ENCODE peak calls at places on chromosomes 6 and 20, in four cellular contexts. K, D, I and Q are unnamed samples.

GRCh38 chr20:64255361-64256281 is at the start of gene PCMTD2:
- DNase-seq in K (peak; percentile 81), D (peak; percentile 17), I (peak; percentile 77), Q (peak; percentile 82)

GRCh38 chr20:50885068-50885467 is 46.2 kb downstream of the ADNP start:
- DNase-seq in K (no peak), D (no peak), I (no peak), Q (no peak)

GRCh38 chr6:125014157-125014957 is 52.1 kb downstream of the RNF217 start:
- DNase-seq in K (no peak), D (no peak), I (no peak), Q (no peak)

GRCh38 chr6:128508588-128509296 is 11.7 kb downstream of the PTPRK start:
- DNase-seq in K (no peak), D (no peak), I (no peak), Q (no peak)

GRCh38 chr20:37276494-37277252 is 12.8 kb upstream of the MANBAL start:
- DNase-seq in K (peak; percentile 55), D (no peak), I (peak; percentile 56), Q (peak; percentile 56)

GRCh38 chr6:154950979-154951378 is 44.1 kb upstream of the TIAM2 start:
- DNase-seq in K (no peak), D (no peak), I (no peak), Q (no peak)

GRCh38 chr6:152142116-152142515 is 334.6 kb downstream of the ESR1 start:
- DNase-seq in K (no peak), D (no peak), I (no peak), Q (no peak)

GRCh38 chr6:8006208-8006607 is 58.0 kb downstream of the BLOC1S5 start:
- DNase-seq in K (no peak), D (no peak), I (no peak), Q (no peak)

GRCh38 chr6:148507774-148508173 is 165.1 kb downstream of the SASH1 start:
- DNase-seq in K (no peak), D (no peak), I (no peak), Q (no peak)

GRCh38 chr20:3635346-3635745 is 27.9 kb downstream of the GFRA4 start:
- DNase-seq in K (no peak), D (no peak), I (no peak), Q (no peak)

GRCh38 chr6:140050232-140050995 is 676.0 kb upstream of the CITED2 start:
- DNase-seq in K (peak; percentile 88), D (no peak), I (no peak), Q (no peak)

GRCh38 chr6:76631641-76632040 is 559.2 kb upstream of the IMPG1 start:
- DNase-seq in K (no peak), D (no peak), I (no peak), Q (no peak)

GRCh38 chr6:89794324-89794723 is 25.3 kb downstream of the MDN1 start:
- DNase-seq in K (no peak), D (no peak), I (no peak), Q (no peak)

GRCh38 chr6:7787137-7787575 is 61.3 kb downstream of the BMP6 start:
- DNase-seq in K (no peak), D (no peak), I (no peak), Q (peak; percentile 14)

GRCh38 chr6:13708679-13709261 is 2.9 kb downstream of the RANBP9 start:
- DNase-seq in K (no peak), D (no peak), I (no peak), Q (no peak)

GRCh38 chr6:48973486-48973885 is 489.6 kb downstream of the MMUT start:
- DNase-seq in K (no peak), D (no peak), I (no peak), Q (no peak)

GRCh38 chr20:25253606-25254275 is 5.9 kb downstream of the PYGB start:
- DNase-seq in K (no peak), D (no peak), I (no peak), Q (peak; percentile 8)

GRCh38 chr6:158825038-158825950 is 6.1 kb upstream of the EZR start:
- DNase-seq in K (no peak), D (no peak), I (no peak), Q (no peak)

GRCh38 chr6:72784581-72784980 is 162.7 kb downstream of the KCNQ5 start:
- DNase-seq in K (no peak), D (no peak), I (no peak), Q (no peak)

GRCh38 chr6:36548401-36548743 is 1.1 kb upstream of the STK38 start:
- DNase-seq in K (no peak), D (no peak), I (no peak), Q (no peak)

GRCh38 chr6:36547646-36548400 is 544 bp upstream of the STK38 start:
- DNase-seq in K (no peak), D (no peak), I (no peak), Q (no peak)

GRCh38 chr6:36545767-36546663 is 1.3 kb downstream of the STK38 start:
- DNase-seq in K (no peak), D (no peak), I (peak; percentile 24), Q (peak; percentile 25)

GRCh38 chr6:36546664-36546957 is 668 bp downstream of the STK38 start:
- DNase-seq in K (no peak), D (no peak), I (no peak), Q (no peak)

DNA sequence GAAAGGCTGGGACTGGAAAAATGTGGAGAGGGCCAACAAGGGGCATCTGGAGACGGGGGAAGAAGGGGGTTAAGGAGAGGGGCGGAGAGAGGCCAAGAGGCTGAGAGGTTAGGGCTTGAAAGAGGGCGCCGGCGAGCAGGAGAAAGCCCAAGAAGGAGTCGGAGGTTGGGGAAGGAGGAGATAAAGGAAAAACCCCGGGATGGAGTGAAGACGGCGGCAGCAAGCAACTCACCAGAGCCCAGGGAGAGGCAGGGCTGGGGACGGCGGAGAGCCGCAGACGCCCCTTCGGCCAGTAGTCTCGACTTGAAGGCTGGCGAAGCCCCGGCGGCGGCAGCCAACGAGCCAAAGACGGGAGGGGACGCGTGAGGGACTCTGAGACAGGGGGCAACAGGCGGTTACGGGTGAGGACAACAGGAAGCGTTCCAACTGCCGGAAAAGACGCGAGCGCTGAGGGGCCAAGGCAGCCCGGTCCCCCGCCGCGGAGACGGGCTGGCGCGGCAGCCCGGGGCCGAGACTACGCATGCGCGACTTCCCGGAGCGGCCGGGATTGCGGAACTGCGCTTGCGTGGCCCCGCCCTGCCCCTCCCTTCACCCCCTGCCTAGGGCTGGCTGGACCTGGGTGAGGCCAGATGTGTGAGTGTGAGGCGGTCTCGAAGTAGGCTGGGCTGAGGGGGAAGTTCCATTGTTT is at the start of gene STK38:
- DNase-seq in K (peak; percentile 94), D (peak; percentile 71), I (peak; percentile 90), Q (peak; percentile 97)
- TF ChIP-seq POLR2A in K (peak; percentile 96), D (peak; percentile 94), I (peak; percentile 94), Q (peak; percentile 98)

DNA sequence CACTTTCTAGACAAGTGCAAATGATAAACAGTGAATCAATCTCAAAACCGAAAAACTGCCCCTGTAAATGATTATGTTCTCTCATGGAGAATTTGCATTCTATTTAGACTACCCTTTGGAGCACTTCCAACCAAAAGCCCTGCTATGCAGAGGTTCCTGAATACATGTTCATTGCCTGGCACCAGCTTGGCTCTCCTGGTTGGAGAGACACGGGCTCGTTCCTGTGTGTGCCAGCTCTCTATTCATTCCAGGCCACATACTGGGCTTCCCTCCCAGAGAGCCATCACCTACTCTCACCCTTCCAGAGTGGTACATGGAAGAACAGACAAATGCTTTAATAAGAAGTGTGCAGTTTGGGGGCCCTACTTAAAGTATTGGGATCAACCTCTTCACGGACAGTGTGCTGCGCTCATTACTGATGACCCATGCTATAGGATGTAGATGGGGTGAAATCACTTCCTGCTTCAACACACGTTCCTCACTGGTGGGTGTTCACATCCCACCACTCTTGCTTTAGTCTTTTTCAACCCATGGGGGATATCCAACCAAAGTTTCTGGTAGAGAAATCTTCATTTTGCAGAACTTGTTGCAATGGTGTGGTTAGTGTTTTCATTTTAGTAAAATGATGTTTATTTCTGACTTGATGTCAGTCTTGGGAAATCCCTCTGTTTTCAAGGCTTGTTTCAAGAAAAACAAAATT is 38.5 kb upstream of the NAA20 start:
- DNase-seq in K (no peak), D (no peak), I (no peak), Q (no peak)
- H3K4me1 ChIP-seq in K (no peaks in the 10 kb centered on the region), D (no peaks in the 10 kb centered on the region), I (peaks cover 9% of the 10 kb centered on the region), Q (peaks cover 8% of the 10 kb centered on the region)

GRCh38 chr6:75620387-75621304 is 19.0 kb downstream of the SENP6 start:
- DNase-seq in K (no peak), D (no peak), I (no peak), Q (no peak)
- TF ChIP-seq POLR2A in K (no peak), D (no peak), I (no peak), Q (no peak)

DNA sequence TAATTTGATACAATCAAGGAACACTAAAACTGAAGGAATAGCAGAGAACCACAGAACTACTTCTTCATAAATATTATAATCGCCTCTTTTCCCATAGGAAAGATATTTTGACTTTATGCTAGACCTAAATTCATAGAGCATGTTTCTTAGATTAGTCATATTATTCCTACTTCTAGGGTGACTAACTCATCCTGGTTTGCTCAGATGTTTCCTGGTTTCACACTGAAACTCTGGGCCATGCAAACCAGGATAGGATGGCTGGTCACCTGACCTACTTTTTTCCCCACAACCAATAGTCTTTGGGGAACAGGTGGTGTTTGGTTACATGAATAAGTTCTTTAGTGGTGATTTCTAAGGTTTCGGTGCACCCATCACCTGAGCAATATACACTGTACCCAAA is 42.8 kb downstream of the MMS22L start:
- DNase-seq in K (no peak), D (no peak), I (no peak), Q (no peak)
- H3K4me1 ChIP-seq in K (no peaks in the 10 kb centered on the region), D (no peaks in the 10 kb centered on the region), I (no peaks in the 10 kb centered on the region), Q (no peaks in the 10 kb centered on the region)

GRCh38 chr6:31465185-31465536 is 32.8 kb upstream of the MICB start:
- DNase-seq in K (no peak), D (no peak), I (no peak), Q (no peak)
- TF ChIP-seq POLR2A in K (no peak), D (peak; percentile 60), I (no peak), Q (no peak)

GRCh38 chr6:39841291-39841690 is 49.1 kb downstream of the DAAM2 start:
- DNase-seq in K (no peak), D (no peak), I (no peak), Q (no peak)
- H3K4me1 ChIP-seq in K (no peaks in the 10 kb centered on the region), D (no peaks in the 10 kb centered on the region), I (no peaks in the 10 kb centered on the region), Q (peaks cover 4% of the 10 kb centered on the region)

GRCh38 chr20:62794007-62794724 is 2.1 kb upstream of the MRGBP start:
- DNase-seq in K (peak; percentile 99), D (peak; percentile 79), I (peak; percentile 97), Q (peak; percentile 97)

GRCh38 chr20:62796699-62797491 is 622 bp downstream of the MRGBP start:
- DNase-seq in K (no peak), D (no peak), I (no peak), Q (no peak)

GRCh38 chr20:62792940-62793756 is 3.1 kb upstream of the MRGBP start:
- DNase-seq in K (no peak), D (no peak), I (peak; percentile 36), Q (no peak)

GRCh38 chr20:62793757-62794006 is 2.6 kb upstream of the MRGBP start:
- DNase-seq in K (no peak), D (no peak), I (no peak), Q (no peak)

DNA sequence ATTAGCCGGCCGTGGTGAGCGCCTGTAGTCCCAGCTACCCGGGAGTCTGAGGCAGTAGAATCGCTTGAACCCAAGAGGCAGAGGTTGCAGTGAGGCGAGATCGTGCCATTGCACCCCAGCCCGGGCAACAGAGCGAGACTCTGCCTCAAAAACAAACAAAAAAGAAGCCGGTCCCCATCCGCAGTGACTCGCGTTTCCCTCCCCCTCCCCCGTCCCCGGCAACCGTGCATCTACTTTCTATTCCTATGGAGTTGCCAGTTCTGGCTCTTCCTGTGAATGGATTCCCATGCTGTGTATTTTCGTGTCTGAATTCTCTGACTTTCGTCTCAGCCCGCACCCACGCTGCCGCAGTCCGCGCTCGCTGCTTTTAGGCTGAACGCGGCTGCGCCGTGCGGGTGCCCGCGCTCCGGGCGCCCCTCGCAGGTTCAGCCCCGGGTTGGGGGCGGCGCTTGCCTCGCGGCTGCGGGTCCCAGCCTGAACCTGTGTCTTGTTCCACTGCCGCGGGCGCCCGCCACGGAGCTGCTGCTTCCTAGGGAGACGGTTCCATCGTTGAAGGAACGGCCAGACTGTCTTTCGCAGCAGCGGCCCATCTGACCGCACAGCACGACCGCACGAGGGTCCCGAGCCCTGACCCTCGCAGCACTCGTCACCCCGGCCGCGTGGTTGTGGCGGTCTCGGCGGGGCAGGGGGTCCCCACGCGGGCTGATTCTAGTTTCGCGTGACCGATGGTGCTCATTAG is 1.1 kb upstream of the MRGBP start:
- DNase-seq in K (no peak), D (no peak), I (peak; percentile 55), Q (peak; percentile 65)
- TF ChIP-seq POLR2A in K (no peak), D (peak; percentile 67), I (no peak), Q (peak; percentile 22)